ENCODE peak calls at places on chromosome 3, in six cellular contexts. One of them, this sample, is unnamed.

GRCh38 chr3:112303811-112304325 is 9.9 kb upstream of the SLC9C1 start:
- DNase-seq in H1: peak
- DNase-seq in K562: no peak
- DNase-seq in HepG2: no peak
- DNase-seq in GM12878: no peak
- DNase-seq in GM12892: no peak
- DNase-seq in this sample: no peak

GRCh38 chr3:111989061-111989678 is 9.6 kb upstream of the TAGLN3 start:
- DNase-seq in H1: no peak
- DNase-seq in K562: peak
- DNase-seq in HepG2: peak
- DNase-seq in GM12878: no peak
- DNase-seq in GM12892: no peak
- DNase-seq in this sample: no peak

GRCh38 chr3:142873569-142873968 is 15.3 kb downstream of the PCOLCE2 start:
- DNase-seq in H1: no peak
- DNase-seq in K562: peak
- DNase-seq in HepG2: no peak
- DNase-seq in GM12878: no peak
- DNase-seq in GM12892: no peak
- DNase-seq in this sample: no peak

GRCh38 chr3:8236264-8236663 is 265.4 kb upstream of the LMCD1 start:
- DNase-seq in H1: no peak
- DNase-seq in K562: no peak
- DNase-seq in HepG2: no peak
- DNase-seq in GM12878: no peak
- DNase-seq in GM12892: no peak
- DNase-seq in this sample: no peak

GRCh38 chr3:155791190-155791589 is 14.9 kb downstream of the C3orf33 start:
- DNase-seq in H1: no peak
- DNase-seq in K562: peak
- DNase-seq in HepG2: no peak
- DNase-seq in GM12878: no peak
- DNase-seq in GM12892: no peak
- DNase-seq in this sample: no peak

GRCh38 chr3:48042071-48042760 is 26.0 kb upstream of the MAP4 start:
- DNase-seq in H1: no peak
- DNase-seq in K562: no peak
- DNase-seq in HepG2: no peak
- DNase-seq in GM12878: peak
- DNase-seq in GM12892: no peak
- DNase-seq in this sample: no peak

GRCh38 chr3:29775352-29775751 is 494.5 kb downstream of the RBMS3 start:
- DNase-seq in H1: no peak
- DNase-seq in K562: no peak
- DNase-seq in HepG2: no peak
- DNase-seq in GM12878: no peak
- DNase-seq in GM12892: no peak
- DNase-seq in this sample: no peak

GRCh38 chr3:112333386-112334334 is 704 bp downstream of the CD200 start:
- DNase-seq in H1: peak
- DNase-seq in K562: no peak
- DNase-seq in HepG2: no peak
- DNase-seq in GM12878: no peak
- DNase-seq in GM12892: no peak
- DNase-seq in this sample: no peak

GRCh38 chr3:113234688-113235260 is 23.4 kb downstream of the BOC start:
- DNase-seq in H1: no peak
- DNase-seq in K562: no peak
- DNase-seq in HepG2: no peak
- DNase-seq in GM12878: no peak
- DNase-seq in GM12892: no peak
- DNase-seq in this sample: no peak

GRCh38 chr3:48151058-48151806 is 37.0 kb downstream of the CDC25A start:
- DNase-seq in H1: peak
- DNase-seq in K562: peak
- DNase-seq in HepG2: peak
- DNase-seq in GM12878: peak
- DNase-seq in GM12892: peak
- DNase-seq in this sample: peak

GRCh38 chr3:195111322-195111710 is 159.6 kb downstream of the XXYLT1 start:
- DNase-seq in H1: no peak
- DNase-seq in K562: no peak
- DNase-seq in HepG2: no peak
- DNase-seq in GM12878: no peak
- DNase-seq in GM12892: no peak
- DNase-seq in this sample: no peak

GRCh38 chr3:31077021-31077601 is 182.7 kb upstream of the GADL1 start:
- DNase-seq in H1: no peak
- DNase-seq in K562: peak
- DNase-seq in HepG2: peak
- DNase-seq in GM12878: no peak
- DNase-seq in GM12892: no peak
- DNase-seq in this sample: no peak

GRCh38 chr3:133466531-133467386 is 66.9 kb downstream of the BFSP2 start:
- DNase-seq in H1: no peak
- DNase-seq in K562: no peak
- DNase-seq in HepG2: no peak
- DNase-seq in GM12878: no peak
- DNase-seq in GM12892: no peak
- DNase-seq in this sample: no peak

GRCh38 chr3:69086133-69086722 is 1.5 kb downstream of the ARL6IP5 start:
- DNase-seq in H1: no peak
- DNase-seq in K562: peak
- DNase-seq in HepG2: peak
- DNase-seq in GM12878: no peak
- DNase-seq in GM12892: no peak
- DNase-seq in this sample: no peak

GRCh38 chr3:66633564-66633963 is 132.7 kb upstream of the LRIG1 start:
- DNase-seq in H1: no peak
- DNase-seq in K562: no peak
- DNase-seq in HepG2: no peak
- DNase-seq in GM12878: no peak
- DNase-seq in GM12892: no peak
- DNase-seq in this sample: no peak

GRCh38 chr3:185926445-185926844 is 11.4 kb downstream of the TRA2B start:
- DNase-seq in H1: no peak
- DNase-seq in K562: no peak
- DNase-seq in HepG2: no peak
- DNase-seq in GM12878: no peak
- DNase-seq in GM12892: no peak
- DNase-seq in this sample: no peak

GRCh38 chr3:32681811-32682210 is 3.2 kb upstream of the CNOT10 start:
- DNase-seq in H1: no peak
- DNase-seq in K562: no peak
- DNase-seq in HepG2: no peak
- DNase-seq in GM12878: no peak
- DNase-seq in GM12892: no peak
- DNase-seq in this sample: no peak

GRCh38 chr3:188241883-188242282 is 87.9 kb downstream of the LPP start:
- DNase-seq in H1: no peak
- DNase-seq in K562: no peak
- DNase-seq in HepG2: no peak
- DNase-seq in GM12878: no peak
- DNase-seq in GM12892: no peak
- DNase-seq in this sample: no peak

GRCh38 chr3:78887029-78887428 is 880.8 kb downstream of the ROBO1 start:
- DNase-seq in H1: no peak
- DNase-seq in K562: no peak
- DNase-seq in HepG2: no peak
- DNase-seq in GM12878: no peak
- DNase-seq in GM12892: no peak
- DNase-seq in this sample: no peak

GRCh38 chr3:123026551-123027291 is 842 bp downstream of the SEMA5B start:
- DNase-seq in H1: peak
- DNase-seq in K562: no peak
- DNase-seq in HepG2: no peak
- DNase-seq in GM12878: no peak
- DNase-seq in GM12892: peak
- DNase-seq in this sample: peak

GRCh38 chr3:16148783-16149182 is 25.7 kb upstream of the GALNT15 start:
- DNase-seq in H1: no peak
- DNase-seq in K562: no peak
- DNase-seq in HepG2: no peak
- DNase-seq in GM12878: no peak
- DNase-seq in GM12892: no peak
- DNase-seq in this sample: no peak

GRCh38 chr3:161915283-161915682 is 418.7 kb downstream of the OTOL1 start:
- DNase-seq in H1: no peak
- DNase-seq in K562: no peak
- DNase-seq in HepG2: no peak
- DNase-seq in GM12878: no peak
- DNase-seq in GM12892: no peak
- DNase-seq in this sample: no peak

GRCh38 chr3:59818-60217 is 136.7 kb upstream of the CHL1 start:
- DNase-seq in H1: no peak
- DNase-seq in K562: no peak
- DNase-seq in HepG2: no peak
- DNase-seq in GM12878: no peak
- DNase-seq in GM12892: no peak
- DNase-seq in this sample: no peak

GRCh38 chr3:124107074-124107473 is 115.2 kb upstream of the ROPN1 start:
- DNase-seq in H1: no peak
- DNase-seq in K562: no peak
- DNase-seq in HepG2: no peak
- DNase-seq in GM12878: no peak
- DNase-seq in GM12892: no peak
- DNase-seq in this sample: no peak

GRCh38 chr3:134325722-134326121 is 48.5 kb downstream of the AMOTL2 start:
- DNase-seq in H1: no peak
- DNase-seq in K562: no peak
- DNase-seq in HepG2: no peak
- DNase-seq in GM12878: no peak
- DNase-seq in GM12892: no peak
- DNase-seq in this sample: no peak

GRCh38 chr3:101143002-101143401 is 149.8 kb upstream of the ABI3BP start:
- DNase-seq in H1: no peak
- DNase-seq in K562: no peak
- DNase-seq in HepG2: no peak
- DNase-seq in GM12878: no peak
- DNase-seq in GM12892: no peak
- DNase-seq in this sample: no peak

GRCh38 chr3:64445318-64446300 is 220.3 kb upstream of the PRICKLE2 start:
- DNase-seq in H1: peak
- DNase-seq in K562: no peak
- DNase-seq in HepG2: no peak
- DNase-seq in GM12878: no peak
- DNase-seq in GM12892: peak
- DNase-seq in this sample: no peak

GRCh38 chr3:77026904-77027634 is 12.8 kb upstream of the ROBO2 start:
- DNase-seq in H1: no peak
- DNase-seq in K562: no peak
- DNase-seq in HepG2: peak
- DNase-seq in GM12878: no peak
- DNase-seq in GM12892: no peak
- DNase-seq in this sample: no peak

GRCh38 chr3:11509175-11510000 is 134.3 kb downstream of the VGLL4 start:
- DNase-seq in H1: peak
- DNase-seq in K562: peak
- DNase-seq in HepG2: peak
- DNase-seq in GM12878: no peak
- DNase-seq in GM12892: no peak
- DNase-seq in this sample: no peak
- TF ChIP-seq TAF1 in H1: no peak
- TF ChIP-seq TAF1 in K562: no peak
- TF ChIP-seq TAF1 in HepG2: no peak
- TF ChIP-seq TAF1 in GM12878: no peak
- TF ChIP-seq TAF1 in GM12892: no peak
- TF ChIP-seq TAF1 in this sample: no peak

GRCh38 chr3:169246158-169246557 is 417.4 kb downstream of the MECOM start:
- DNase-seq in H1: no peak
- DNase-seq in K562: no peak
- DNase-seq in HepG2: no peak
- DNase-seq in GM12878: no peak
- DNase-seq in GM12892: no peak
- DNase-seq in this sample: no peak
- TF ChIP-seq POLR2A in H1: no peak
- TF ChIP-seq POLR2A in K562: no peak
- TF ChIP-seq POLR2A in HepG2: no peak
- TF ChIP-seq POLR2A in GM12878: no peak
- TF ChIP-seq POLR2A in GM12892: no peak
- TF ChIP-seq POLR2A in this sample: no peak

GRCh38 chr3:4508048-4508981 is 15.2 kb downstream of the ITPR1 start:
- DNase-seq in H1: no peak
- DNase-seq in K562: peak
- DNase-seq in HepG2: no peak
- DNase-seq in GM12878: peak
- DNase-seq in GM12892: no peak
- DNase-seq in this sample: no peak

GRCh38 chr3:4509043-4509442 is 15.9 kb downstream of the ITPR1 start:
- DNase-seq in H1: no peak
- DNase-seq in K562: no peak
- DNase-seq in HepG2: no peak
- DNase-seq in GM12878: no peak
- DNase-seq in GM12892: no peak
- DNase-seq in this sample: no peak

GRCh38 chr3:4505688-4506558 is 12.8 kb downstream of the ITPR1 start:
- DNase-seq in H1: no peak
- DNase-seq in K562: no peak
- DNase-seq in HepG2: peak
- DNase-seq in GM12878: no peak
- DNase-seq in GM12892: no peak
- DNase-seq in this sample: no peak

GRCh38 chr3:4506559-4507009 is 13.4 kb downstream of the ITPR1 start:
- DNase-seq in H1: no peak
- DNase-seq in K562: no peak
- DNase-seq in HepG2: no peak
- DNase-seq in GM12878: no peak
- DNase-seq in GM12892: no peak
- DNase-seq in this sample: no peak

GRCh38 chr3:4507010-4507596 is 14.0 kb downstream of the ITPR1 start:
- DNase-seq in H1: no peak
- DNase-seq in K562: peak
- DNase-seq in HepG2: peak
- DNase-seq in GM12878: no peak
- DNase-seq in GM12892: no peak
- DNase-seq in this sample: no peak
- TF ChIP-seq TAF1 in H1: no peak
- TF ChIP-seq TAF1 in K562: no peak
- TF ChIP-seq TAF1 in HepG2: no peak
- TF ChIP-seq TAF1 in GM12878: no peak
- TF ChIP-seq TAF1 in GM12892: no peak
- TF ChIP-seq TAF1 in this sample: no peak

DNA sequence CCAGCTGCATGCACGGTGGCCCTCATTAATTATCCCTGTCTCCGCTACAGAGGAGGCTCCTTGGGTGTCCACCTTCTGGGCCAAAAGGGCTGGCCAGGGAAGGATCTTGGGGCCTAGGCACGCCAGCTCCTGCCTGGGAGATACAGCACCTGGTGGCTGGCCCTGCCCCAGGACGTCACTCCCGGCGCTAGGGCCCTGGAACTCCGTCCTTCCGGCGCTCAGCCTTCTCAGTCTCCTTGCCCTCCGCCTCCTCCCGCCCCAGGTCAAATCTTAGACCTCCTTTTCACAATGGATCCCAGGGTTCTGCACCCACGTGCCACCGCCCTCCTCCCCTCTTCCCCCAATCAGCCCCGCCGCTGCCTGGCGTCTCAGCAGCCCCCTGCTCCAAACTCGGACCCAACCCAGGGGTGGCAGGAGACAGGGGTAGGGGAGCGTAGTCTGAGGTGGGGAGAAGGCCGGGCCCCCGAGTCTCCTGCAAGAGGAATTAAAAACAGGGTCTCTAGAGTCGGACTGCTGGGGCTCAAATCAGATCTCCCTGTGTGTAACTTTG is 937 bp downstream of the TKT start:
- DNase-seq in H1: peak
- DNase-seq in K562: peak
- DNase-seq in HepG2: no peak
- DNase-seq in GM12878: peak
- DNase-seq in GM12892: peak
- DNase-seq in this sample: peak
- TF ChIP-seq POLR2A in H1: no peak
- TF ChIP-seq POLR2A in K562: peak
- TF ChIP-seq POLR2A in HepG2: no peak
- TF ChIP-seq POLR2A in GM12878: no peak
- TF ChIP-seq POLR2A in GM12892: no peak
- TF ChIP-seq POLR2A in this sample: no peak